ENCODE peak calls at places on chromosomes 7 and 10, in six cellular contexts. H is AG04450, N is retinal pigment epithelial cell, T is HFF-Myc, A is dorsolateral prefrontal cortex, M is body of pancreas. L is an unnamed sample.

GRCh38 chr7:39810204-39810642 is 139.8 kb upstream of the CDK13 start:
- DNase-seq in H (no peak), N (no peak), T (no peak), A (no peak), M (no peak), L (no peak)

GRCh38 chr10:43235070-43235900 is 31.6 kb downstream of the RASGEF1A start:
- DNase-seq in H (no peak), N (no peak), T (no peak), A (peak; percentile 32), M (peak; percentile 4), L (no peak)

GRCh38 chr10:123743441-123744225 is 77.5 kb downstream of the GPR26 start:
- DNase-seq in H (no peak), N (no peak), T (no peak), A (no peak), M (no peak), L (no peak)

GRCh38 chr10:119896937-119897336 is 4.4 kb downstream of the SEC23IP start:
- DNase-seq in H (no peak), N (peak; percentile 32), T (no peak), A (no peak), M (peak; percentile 48), L (no peak)

GRCh38 chr7:45695249-45695995 is 121.3 kb downstream of the ADCY1 start:
- DNase-seq in H (no peak), N (no peak), T (no peak), A (no peak), M (no peak), L (no peak)

GRCh38 chr7:2800220-2800922 is 43.7 kb downstream of the GNA12 start:
- DNase-seq in H (no peak), N (no peak), T (no peak), A (no peak), M (no peak), L (no peak)

GRCh38 chr10:88116491-88116890 is 253.1 kb downstream of the PTEN start:
- DNase-seq in H (no peak), N (no peak), T (no peak), A (no peak), M (no peak), L (peak; percentile 51)

GRCh38 chr10:80283119-80283518 is 6.3 kb downstream of the MAT1A start:
- DNase-seq in H (no peak), N (no peak), T (no peak), A (no peak), M (no peak), L (no peak)

GRCh38 chr10:69839696-69840345 is 38.1 kb downstream of the COL13A1 start:
- DNase-seq in H (no peak), N (no peak), T (no peak), A (no peak), M (no peak), L (peak; percentile 77)

GRCh38 chr10:128643658-128644057 is 517.4 kb upstream of the MKI67 start:
- DNase-seq in H (no peak), N (no peak), T (no peak), A (no peak), M (no peak), L (no peak)

GRCh38 chr7:110399421-110399820 is 691.5 kb upstream of the LRRN3 start:
- DNase-seq in H (no peak), N (no peak), T (no peak), A (no peak), M (no peak), L (peak; percentile 41)

GRCh38 chr7:26420600-26420999 is 128.9 kb downstream of the SNX10 start:
- DNase-seq in H (no peak), N (no peak), T (no peak), A (no peak), M (no peak), L (no peak)

GRCh38 chr10:42988069-42988468 is 88.8 kb upstream of the RET start:
- DNase-seq in H (no peak), N (no peak), T (no peak), A (peak; percentile 25), M (no peak), L (no peak)

GRCh38 chr7:37354661-37355131 is 94.0 kb downstream of the ELMO1 start:
- DNase-seq in H (no peak), N (no peak), T (no peak), A (no peak), M (peak; percentile 32), L (peak; percentile 6)

GRCh38 chr10:69248117-69248730 is 28.1 kb downstream of the HKDC1 start:
- DNase-seq in H (no peak), N (no peak), T (no peak), A (no peak), M (no peak), L (no peak)

GRCh38 chr10:35498693-35499092 is 106.4 kb upstream of the GJD4 start:
- DNase-seq in H (no peak), N (no peak), T (no peak), A (no peak), M (no peak), L (no peak)

GRCh38 chr7:1015631-1016121 is 28.7 kb upstream of the GPR146 start:
- DNase-seq in H (no peak), N (no peak), T (no peak), A (no peak), M (no peak), L (no peak)

GRCh38 chr7:30848121-30848855 is 63.4 kb upstream of the AQP1 start:
- DNase-seq in H (no peak), N (no peak), T (no peak), A (no peak), M (no peak), L (no peak)

GRCh38 chr7:141071855-141072547 is 1.9 kb upstream of the TMEM178B start:
- DNase-seq in H (no peak), N (no peak), T (peak; percentile 10), A (peak; percentile 55), M (no peak), L (no peak)

GRCh38 chr7:15862781-15863165 is 176.3 kb upstream of the MEOX2 start:
- DNase-seq in H (no peak), N (no peak), T (no peak), A (no peak), M (no peak), L (no peak)

GRCh38 chr10:122435212-122435827 is 19.1 kb upstream of the ARMS2 start:
- DNase-seq in H (no peak), N (no peak), T (peak; percentile 29), A (no peak), M (no peak), L (peak; percentile 67)

GRCh38 chr7:75762350-75762917 is 9.6 kb downstream of the CCL26 start:
- DNase-seq in H (peak; percentile 61), N (peak; percentile 31), T (no peak), A (no peak), M (no peak), L (peak; percentile 71)

GRCh38 chr7:101572156-101572555 is 56.9 kb downstream of the MYL10 start:
- DNase-seq in H (no peak), N (no peak), T (no peak), A (no peak), M (no peak), L (no peak)

GRCh38 chr7:148701414-148701813 is 2.7 kb downstream of the CUL1 start:
- DNase-seq in H (no peak), N (no peak), T (no peak), A (no peak), M (no peak), L (no peak)

GRCh38 chr10:72740526-72740925 is 48.6 kb downstream of the MCU start:
- DNase-seq in H (no peak), N (peak; percentile 62), T (no peak), A (no peak), M (no peak), L (peak; percentile 72)

GRCh38 chr10:28503114-28503513 is 29.8 kb upstream of the WAC start:
- DNase-seq in H (no peak), N (no peak), T (peak; percentile 26), A (no peak), M (peak; percentile 32), L (peak; percentile 27)

GRCh38 chr10:3030765-3031164 is 36.6 kb upstream of the PFKP start:
- DNase-seq in H (peak; percentile 43), N (no peak), T (no peak), A (no peak), M (no peak), L (no peak)

GRCh38 chr10:76218045-76218444 is 786.6 kb downstream of the LRMDA start:
- DNase-seq in H (no peak), N (no peak), T (no peak), A (no peak), M (no peak), L (no peak)

GRCh38 chr10:49408437-49409306 is 12.8 kb upstream of the DRGX start:
- DNase-seq in H (no peak), N (no peak), T (no peak), A (no peak), M (peak; percentile 38), L (no peak)
- TF ChIP-seq CTCF in H (peak; percentile 36), N (peak; percentile 47), T (peak; percentile 57), A (peak; percentile 37), M (no peak), L (peak; percentile 13)

GRCh38 chr10:31603245-31604087 is 284.4 kb downstream of the ZEB1 start:
- DNase-seq in H (peak; percentile 62), N (peak; percentile 73), T (peak; percentile 90), A (peak; percentile 83), M (peak; percentile 94), L (peak; percentile 93)
- H3K4me3 ChIP-seq in H (peak overlapping the region; percentile 72), N (peak overlapping the region; percentile 74), T (peak overlapping the region; percentile 57), A (peak overlapping the region; percentile 79), M (peak overlapping the region; percentile 55), L (peak overlapping the region; percentile 59)

DNA sequence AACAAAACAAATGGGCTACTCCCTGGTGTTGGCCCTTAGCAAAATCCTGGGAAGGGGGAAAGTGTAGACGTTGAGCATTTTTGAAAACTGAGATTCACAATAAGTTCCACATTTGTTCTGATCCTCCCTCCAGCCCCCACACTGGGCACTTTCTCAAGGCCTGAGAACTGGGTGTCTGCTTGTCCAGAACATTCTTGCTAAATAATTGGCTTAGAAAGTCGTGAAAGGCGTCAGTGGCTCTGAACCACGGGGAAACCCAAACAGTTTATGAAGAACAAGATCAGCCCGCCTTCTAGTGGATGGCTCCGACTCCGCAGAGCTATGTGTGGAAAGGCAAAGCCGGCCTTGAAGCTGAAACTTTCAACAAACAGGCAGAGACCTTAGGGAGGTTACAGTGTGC is 370.1 kb downstream of the PRPF18 start:
- DNase-seq in H (peak; percentile 58), N (no peak), T (no peak), A (no peak), M (peak; percentile 18), L (peak; percentile 72)
- TF ChIP-seq CTCF in H (peak; percentile 70), N (peak; percentile 37), T (peak; percentile 20), A (peak; percentile 41), M (no peak), L (peak; percentile 49)

DNA sequence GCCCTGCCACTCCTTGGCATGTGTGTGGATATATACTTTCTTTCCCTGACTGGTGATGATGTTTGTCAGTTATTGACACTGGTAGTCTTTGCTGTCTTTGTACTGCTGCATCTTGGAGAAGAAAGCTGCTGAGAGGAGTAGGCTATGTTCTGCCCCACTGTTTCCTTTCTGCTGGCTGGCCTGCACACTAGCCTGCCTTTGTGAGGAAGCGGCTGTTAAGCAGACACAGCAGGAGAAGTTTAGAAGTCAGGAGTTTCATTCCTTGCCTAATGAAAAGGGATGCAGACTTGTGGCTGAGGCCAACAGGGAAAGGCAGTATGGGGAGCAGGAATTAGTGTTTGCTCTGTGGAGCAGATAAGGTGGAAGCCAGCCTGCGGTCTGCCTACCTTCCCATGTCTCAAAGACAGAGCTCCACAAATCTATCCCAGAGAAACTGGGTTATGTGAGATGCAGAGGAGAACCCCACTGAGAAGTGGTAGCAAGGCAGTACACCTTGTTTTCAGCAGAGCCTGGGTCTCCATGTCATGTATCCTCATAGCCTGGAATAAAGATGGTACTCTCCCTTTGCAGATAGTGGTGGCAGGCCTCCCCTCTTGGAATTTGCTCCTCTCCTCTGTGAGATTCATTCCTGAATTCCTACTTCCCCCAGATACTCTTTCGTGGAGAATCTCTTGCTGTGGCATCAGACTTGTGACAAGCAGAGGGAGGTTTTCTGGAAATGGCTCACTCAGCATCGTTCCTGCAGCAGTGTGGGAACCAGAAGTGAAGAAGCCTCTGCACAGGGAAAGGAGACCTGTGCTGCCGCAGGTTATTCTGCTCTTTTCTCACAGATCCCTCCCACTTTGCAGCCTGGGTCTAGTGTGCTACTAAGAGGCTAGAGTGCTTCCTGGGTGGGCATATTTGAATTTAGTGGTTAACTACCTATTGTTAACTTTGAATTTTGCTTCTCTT is 130.2 kb downstream of the LRRC4 start:
- DNase-seq in H (no peak), N (no peak), T (no peak), A (no peak), M (peak; percentile 32), L (peak; percentile 41)
- H3K4me3 ChIP-seq in H (no peak overlapping the region), N (no peak overlapping the region), T (no peak overlapping the region), A (no peak overlapping the region), M (no peak overlapping the region), L (no peak overlapping the region)

L was measured in astrocyte of the spinal cord.